ENCODE peak calls at places on chromosomes 3 and 15, in five cellular contexts. O is A549, J is OCI-LY7, B is colonic mucosa, C is HL-60. X is an unnamed sample.

GRCh38 chr3:126845910-126846309 is 137.0 kb upstream of the PLXNA1 start:
- DNase-seq in C (no peak), O (no peak), J (no peak), B (no peak), X (no peak)

GRCh38 chr3:181631901-181632300 is 79.8 kb upstream of the SOX2 start:
- DNase-seq in J (no peak), C (no peak), O (no peak), B (no peak), X (no peak)

GRCh38 chr3:188627652-188628051 is 473.7 kb downstream of the LPP start:
- DNase-seq in J (no peak), B (no peak), O (no peak), C (no peak), X (no peak)

GRCh38 chr3:182948305-182948704 is 32.0 kb downstream of the DCUN1D1 start:
- DNase-seq in C (no peak), B (no peak), J (no peak), O (no peak), X (no peak)

GRCh38 chr3:53224536-53224935 is 31.3 kb downstream of the TKT start:
- DNase-seq in B (no peak), J (no peak), O (no peak), C (no peak), X (no peak)

GRCh38 chr15:28051920-28052633 is 47.0 kb downstream of the OCA2 start:
- DNase-seq in B (no peak), C (no peak), O (no peak), J (no peak), X (no peak)

GRCh38 chr15:82197734-82198594 is 64.6 kb downstream of the EFL1 start:
- DNase-seq in O (peak), B (peak), J (peak), C (peak), X (peak)

GRCh38 chr15:90873998-90874605 is 5.7 kb downstream of the FURIN start:
- DNase-seq in O (no peak), J (no peak), B (peak), C (no peak), X (no peak)

GRCh38 chr3:119148493-119149180 is 2.7 kb downstream of the TEX55 start:
- DNase-seq in O (no peak), C (no peak), J (no peak), B (no peak), X (no peak)

GRCh38 chr3:129085165-129085715 is 24.7 kb downstream of the GP9 start:
- DNase-seq in C (no peak), O (no peak), B (no peak), J (no peak), X (no peak)

GRCh38 chr3:141421639-141422319 is 53.5 kb downstream of the ZBTB38 start:
- DNase-seq in J (no peak), B (no peak), C (no peak), O (no peak), X (no peak)

GRCh38 chr3:196216681-196217211 is 412 bp downstream of the SLC51A start:
- DNase-seq in J (no peak), B (no peak), O (no peak), C (no peak), X (no peak)

GRCh38 chr3:49469037-49469875 is 811 bp upstream of the DAG1 start:
- DNase-seq in C (no peak), O (peak), J (no peak), B (peak), X (no peak)

GRCh38 chr3:43894176-43895049 is 203.7 kb downstream of the ABHD5 start:
- DNase-seq in J (peak), C (peak), B (peak), O (peak), X (peak)

GRCh38 chr15:61205427-61205826 is 23.7 kb downstream of the RORA start:
- DNase-seq in C (no peak), B (no peak), O (no peak), J (no peak), X (no peak)

GRCh38 chr3:33525232-33525631 is 85.0 kb upstream of the UBP1 start:
- DNase-seq in B (peak), C (no peak), J (no peak), O (no peak), X (no peak)

GRCh38 chr15:66721501-66721937 is 19.5 kb downstream of the SMAD6 start:
- DNase-seq in J (no peak), C (no peak), O (no peak), B (no peak), X (no peak)

GRCh38 chr3:8223766-8224165 is 277.9 kb upstream of the LMCD1 start:
- DNase-seq in C (no peak), B (no peak), O (no peak), J (no peak), X (no peak)

GRCh38 chr15:47719730-47720129 is 2.4 kb downstream of the SEMA6D start:
- DNase-seq in O (no peak), B (no peak), C (no peak), J (no peak), X (no peak)

GRCh38 chr15:39645138-39645975 is 64.5 kb downstream of the THBS1 start:
- DNase-seq in B (no peak), O (no peak), C (no peak), J (no peak), X (no peak)

GRCh38 chr3:34002569-34003100 is 204.2 kb downstream of the PDCD6IP start:
- DNase-seq in C (no peak), O (no peak), J (no peak), B (no peak), X (no peak)

GRCh38 chr15:40338921-40339620 is 1.7 kb downstream of the CCDC9B start:
- DNase-seq in C (no peak), J (no peak), B (peak), O (peak), X (no peak)

GRCh38 chr3:174951023-174951422 is 91.9 kb downstream of the NAALADL2 start:
- DNase-seq in J (no peak), O (no peak), B (no peak), C (no peak), X (no peak)

GRCh38 chr3:148763921-148764320 is 63.7 kb upstream of the CPB1 start:
- DNase-seq in O (no peak), B (no peak), C (no peak), J (no peak), X (no peak)

GRCh38 chr15:66722757-66723540 is 20.9 kb downstream of the SMAD6 start:
- DNase-seq in B (no peak), C (no peak), J (no peak), O (no peak), X (no peak)

GRCh38 chr3:115423170-115423569 is 200.1 kb upstream of the GAP43 start:
- DNase-seq in B (no peak), O (no peak), J (no peak), C (peak), X (no peak)

GRCh38 chr3:149967067-149967685 is 3.5 kb downstream of the PFN2 start:
- DNase-seq in O (peak), J (peak), B (no peak), C (no peak), X (peak)

GRCh38 chr3:155101398-155101797 is 21.3 kb downstream of the MME start:
- DNase-seq in J (no peak), B (no peak), O (no peak), C (no peak), X (no peak)

GRCh38 chr3:71728632-71729342 is 3.6 kb upstream of the EIF4E3 start:
- DNase-seq in O (no peak), B (no peak), C (no peak), J (peak), X (no peak)

GRCh38 chr15:39014682-39015081 is 450.1 kb upstream of the RASGRP1 start:
- DNase-seq in B (no peak), J (no peak), C (no peak), O (no peak), X (no peak)

GRCh38 chr3:15858547-15859506 is 61.0 kb upstream of the ANKRD28 start:
- DNase-seq in C (peak), B (peak), J (peak), O (peak), X (peak)

GRCh38 chr15:39628821-39629220 is 47.9 kb downstream of the THBS1 start:
- DNase-seq in C (no peak), J (no peak), B (no peak), O (no peak), X (no peak)

GRCh38 chr15:78175333-78175732 is 26.2 kb downstream of the IDH3A start:
- DNase-seq in C (no peak), J (peak), O (no peak), B (peak), X (no peak)

GRCh38 chr3:158452324-158452723 is 118.7 kb upstream of the MLF1 start:
- DNase-seq in O (no peak), B (no peak), J (no peak), C (peak), X (no peak)

GRCh38 chr3:194351080-194351672 is at the start of gene CPN2:
- DNase-seq in J (no peak), O (no peak), B (no peak), C (no peak), X (no peak)

DNA sequence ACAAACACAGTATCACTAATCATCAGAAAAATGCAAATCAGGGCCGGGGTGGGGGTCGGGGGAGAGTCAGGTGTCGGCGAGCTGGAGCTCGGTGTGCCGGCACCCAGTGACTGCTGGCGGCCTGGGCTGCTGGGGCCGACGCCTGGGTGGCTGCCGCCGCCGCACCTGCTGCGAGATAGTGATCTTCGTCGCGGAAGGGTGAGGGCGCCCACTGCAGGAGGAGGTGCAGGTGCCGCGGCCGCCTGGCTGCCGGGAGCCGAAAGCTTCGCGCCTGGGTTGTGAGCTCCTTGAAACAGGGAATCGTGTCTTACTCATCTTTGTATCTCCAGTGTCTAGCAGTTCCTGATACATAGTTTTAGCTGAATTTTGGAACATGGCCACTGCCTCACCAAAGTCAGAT is 64.0 kb upstream of the CPOX start:
- DNase-seq in J (no peak), B (peak), O (peak), C (peak), X (peak)
- TF ChIP-seq CTCF in J (peak), B (no peak), O (peak), C (no peak), X (peak)

GRCh38 chr3:73848173-73848751 is 223.5 kb upstream of the PDZRN3 start:
- DNase-seq in B (no peak), O (no peak), C (no peak), J (no peak), X (peak)
- TF ChIP-seq CTCF in B (peak), O (no peak), C (peak), J (peak), X (peak)

GRCh38 chr3:47852604-47853397 is 49.9 kb downstream of the DHX30 start:
- DNase-seq in J (no peak), B (no peak), O (no peak), C (no peak), X (no peak)
- TF ChIP-seq CTCF in J (no peak), B (no peak), O (no peak), C (no peak), X (no peak)

DNA sequence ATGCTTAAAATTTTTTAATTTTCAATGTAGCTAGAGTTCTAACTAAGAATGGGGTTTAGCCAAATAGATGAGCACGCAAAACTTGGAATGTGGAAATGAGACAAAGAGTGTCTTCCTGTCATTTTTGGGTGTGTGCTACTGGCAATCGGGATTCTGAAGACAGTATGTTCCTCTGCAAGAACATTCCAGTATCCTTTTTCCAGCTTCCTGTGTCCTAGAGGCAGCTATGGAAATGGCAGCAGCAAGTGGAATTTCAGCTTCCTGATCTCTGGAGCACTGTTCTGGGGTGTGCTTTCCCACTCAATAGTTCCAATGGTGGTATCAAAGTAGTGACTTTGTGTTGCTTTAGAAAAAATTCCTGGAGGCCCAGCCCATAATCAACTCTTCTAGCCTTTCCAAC is 642.9 kb upstream of the KCNMB2 start:
- DNase-seq in C (no peak), O (no peak), J (no peak), B (no peak), X (no peak)
- TF ChIP-seq CTCF in C (no peak), O (no peak), J (no peak), B (no peak), X (no peak)

DNA sequence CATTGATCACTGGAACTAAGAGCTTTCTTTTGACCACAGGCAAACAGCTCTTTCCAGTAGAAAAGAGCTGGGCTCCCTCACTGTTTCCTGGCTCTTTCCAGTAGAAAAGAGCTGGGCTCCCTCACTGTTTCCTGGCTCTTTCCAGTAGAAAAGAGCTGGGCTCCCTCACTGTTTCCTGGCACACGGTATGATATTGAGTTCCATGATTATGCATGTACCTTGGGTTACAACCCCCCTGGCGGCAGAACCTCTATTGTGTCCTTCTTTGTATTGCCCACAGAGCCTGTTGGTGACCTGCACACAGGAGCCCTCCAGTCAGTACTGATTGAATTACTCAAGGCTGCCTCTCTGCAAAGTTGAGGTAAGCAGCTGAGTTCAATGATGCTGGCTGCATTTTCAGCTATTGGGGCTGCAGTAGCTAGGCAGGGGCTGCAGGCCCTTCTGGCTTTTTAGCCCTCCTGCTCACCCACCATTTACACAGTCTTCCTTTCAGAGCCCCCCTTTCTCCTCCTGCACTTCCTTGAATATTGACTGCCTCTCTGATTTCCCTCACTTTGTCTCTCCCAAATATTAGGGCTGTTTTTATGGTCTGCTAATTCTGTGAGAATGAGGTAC is 10.2 kb downstream of the ACKR2 start:
- DNase-seq in C (no peak), B (peak), J (no peak), O (no peak), X (no peak)
- TF ChIP-seq CTCF in C (no peak), B (no peak), J (no peak), O (no peak), X (no peak)

GRCh38 chr15:85421116-85421925 is 40.9 kb downstream of the AKAP13 start:
- DNase-seq in C (no peak), O (no peak), J (no peak), B (no peak), X (no peak)

GRCh38 chr15:85424154-85424553 is 43.8 kb downstream of the AKAP13 start:
- DNase-seq in J (no peak), O (no peak), B (no peak), C (no peak), X (no peak)

GRCh38 chr15:85423256-85423655 is 42.9 kb downstream of the AKAP13 start:
- DNase-seq in J (no peak), C (no peak), B (no peak), O (no peak), X (no peak)

GRCh38 chr15:85419200-85419599 is 38.8 kb downstream of the AKAP13 start:
- DNase-seq in C (no peak), O (no peak), B (no peak), J (no peak), X (no peak)

DNA sequence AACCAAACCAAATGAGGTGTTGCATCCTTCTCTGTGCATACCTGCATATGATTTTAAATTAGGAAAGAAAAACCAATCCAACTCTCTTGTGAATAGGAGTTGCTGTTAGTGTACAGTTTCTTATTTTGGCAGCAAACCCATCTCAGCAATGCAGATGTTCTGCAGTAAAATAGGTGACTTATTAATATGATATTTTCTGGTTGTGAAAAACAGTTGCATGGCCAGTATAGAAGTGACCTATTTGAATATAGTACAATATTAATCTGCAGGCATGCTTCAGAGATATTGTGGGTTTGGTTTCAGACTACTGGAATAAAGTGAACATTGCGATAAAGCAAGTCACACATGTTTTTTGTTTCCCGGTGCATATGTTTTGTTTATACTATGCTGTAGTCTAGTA is 42.2 kb downstream of the AKAP13 start:
- DNase-seq in B (no peak), J (no peak), O (no peak), C (no peak), X (no peak)
- TF ChIP-seq CTCF in B (no peak), J (no peak), O (no peak), C (no peak), X (no peak)

DNA sequence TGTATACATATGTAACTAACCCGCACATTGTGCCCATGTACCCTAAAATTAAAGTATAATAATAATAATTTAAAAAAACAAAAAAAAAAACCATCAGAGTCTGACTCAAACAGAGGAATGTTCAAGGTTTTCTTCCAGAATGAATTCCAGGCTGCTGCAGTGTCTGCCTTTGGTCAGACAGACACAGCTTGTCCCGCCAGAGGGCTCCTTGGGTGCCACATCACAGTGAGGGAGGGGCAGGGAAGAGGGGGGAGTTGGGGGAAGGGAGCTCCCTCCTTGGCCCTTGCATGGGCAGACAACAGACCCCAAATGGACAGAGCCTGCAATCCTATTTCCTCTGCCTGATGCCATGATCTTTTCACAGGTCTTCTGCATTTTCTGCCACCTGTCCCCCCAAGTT is 36.5 kb downstream of the ITGB5 start:
- DNase-seq in C (no peak), O (no peak), B (no peak), J (no peak), X (no peak)
- TF ChIP-seq CTCF in C (no peak), O (no peak), B (no peak), J (no peak), X (no peak)

GRCh38 chr15:75760689-75761435 is 48.2 kb upstream of the CSPG4 start:
- DNase-seq in C (no peak), O (no peak), J (no peak), B (no peak), X (no peak)

GRCh38 chr15:75753145-75753544 is 40.5 kb upstream of the CSPG4 start:
- DNase-seq in C (no peak), B (no peak), O (no peak), J (no peak), X (no peak)

GRCh38 chr15:75761446-75762356 is 49.1 kb upstream of the CSPG4 start:
- DNase-seq in C (no peak), B (no peak), J (no peak), O (no peak), X (no peak)

GRCh38 chr15:75763137-75763611 is 50.5 kb upstream of the CSPG4 start:
- DNase-seq in C (no peak), O (no peak), J (no peak), B (no peak), X (no peak)

DNA sequence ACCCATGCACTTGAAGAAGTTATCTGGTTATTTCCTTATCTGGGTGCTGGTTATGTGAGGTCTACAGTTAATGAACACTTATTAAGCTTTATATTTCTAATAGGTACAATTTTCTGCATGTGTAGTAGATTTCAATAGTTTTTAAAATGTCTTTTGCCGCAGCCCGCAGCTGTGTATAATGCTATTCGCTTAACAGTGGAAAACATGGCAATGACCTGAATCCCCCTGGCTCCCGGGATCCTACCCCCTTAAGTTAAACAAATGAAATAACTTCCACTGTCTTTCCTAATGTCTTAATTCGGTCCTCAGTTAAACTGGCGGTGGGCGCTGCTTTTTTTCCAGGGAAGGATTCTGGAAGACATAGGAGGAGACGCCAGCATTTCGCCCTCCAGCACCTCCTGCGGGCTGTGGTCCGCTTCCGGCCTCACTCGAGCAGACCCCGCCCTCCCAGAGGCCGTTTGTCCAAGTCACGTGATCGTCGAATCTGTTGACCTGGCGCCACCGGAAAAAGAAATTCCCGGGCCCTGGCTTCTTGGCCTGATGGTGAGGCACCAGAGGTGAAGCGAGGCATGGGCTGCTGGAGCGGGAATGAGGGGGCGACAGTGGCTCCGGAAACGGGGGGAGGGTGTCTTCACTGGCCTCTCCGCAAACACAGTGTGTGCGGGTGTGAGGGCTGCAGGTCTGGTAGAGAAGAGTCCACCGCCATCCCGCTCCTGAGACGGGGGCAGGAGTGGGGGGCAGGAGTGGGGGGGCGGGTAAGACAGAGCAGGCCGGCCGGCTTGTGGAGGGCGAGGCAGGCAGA is 45.6 kb upstream of the CSPG4 start:
- DNase-seq in B (peak), C (peak), O (peak), J (peak), X (peak)
- TF ChIP-seq CTCF in B (no peak), C (peak), O (peak), J (peak), X (no peak)